ENCODE peak calls at places on chromosome 13, in four cellular contexts. One of them, this sample, is unnamed.

GRCh38 chr13:47858042-47858677 is 142.9 kb downstream of the SUCLA2 start:
- DNase-seq in AG09309: no peak
- DNase-seq in choroid plexus epithelial cell: no peak
- DNase-seq in cardiac muscle cell: no peak
- DNase-seq in this sample: no peak

GRCh38 chr13:48954086-48954485 is 21.6 kb upstream of the FNDC3A start:
- DNase-seq in choroid plexus epithelial cell: peak; percentile 57
- DNase-seq in AG09309: no peak
- DNase-seq in cardiac muscle cell: no peak
- DNase-seq in this sample: no peak

GRCh38 chr13:56187331-56187730 is 953.4 kb upstream of the PRR20A start:
- DNase-seq in cardiac muscle cell: no peak
- DNase-seq in choroid plexus epithelial cell: no peak
- DNase-seq in AG09309: no peak
- DNase-seq in this sample: no peak

GRCh38 chr13:28336193-28336657 is 158.7 kb downstream of the FLT1 start:
- DNase-seq in cardiac muscle cell: no peak
- DNase-seq in choroid plexus epithelial cell: no peak
- DNase-seq in AG09309: no peak
- DNase-seq in this sample: peak; percentile 39

GRCh38 chr13:52737900-52738299 is 1.7 kb downstream of the CNMD start:
- DNase-seq in AG09309: no peak
- DNase-seq in cardiac muscle cell: no peak
- DNase-seq in choroid plexus epithelial cell: no peak
- DNase-seq in this sample: no peak

GRCh38 chr13:110319774-110320509 is 12.9 kb downstream of the COL4A2 start:
- DNase-seq in cardiac muscle cell: no peak
- DNase-seq in AG09309: no peak
- DNase-seq in choroid plexus epithelial cell: peak; percentile 80
- DNase-seq in this sample: peak; percentile 33

GRCh38 chr13:52371736-52372247 is 34.2 kb downstream of the THSD1 start:
- DNase-seq in AG09309: no peak
- DNase-seq in cardiac muscle cell: no peak
- DNase-seq in choroid plexus epithelial cell: peak; percentile 29
- DNase-seq in this sample: no peak

GRCh38 chr13:43865892-43866291 is 13.6 kb downstream of the CCDC122 start:
- DNase-seq in cardiac muscle cell: no peak
- DNase-seq in AG09309: peak; percentile 63
- DNase-seq in choroid plexus epithelial cell: peak; percentile 36
- DNase-seq in this sample: no peak

GRCh38 chr13:104414771-104415170 is 1348.6 kb upstream of the SLC10A2 start:
- DNase-seq in AG09309: no peak
- DNase-seq in choroid plexus epithelial cell: peak; percentile 6
- DNase-seq in cardiac muscle cell: no peak
- DNase-seq in this sample: no peak

GRCh38 chr13:48600374-48601364 is 53.1 kb upstream of the CYSLTR2 start:
- DNase-seq in cardiac muscle cell: no peak
- DNase-seq in AG09309: no peak
- DNase-seq in choroid plexus epithelial cell: peak; percentile 91
- DNase-seq in this sample: no peak

GRCh38 chr13:65417953-65418352 is 1812.2 kb downstream of the PCDH9 start:
- DNase-seq in choroid plexus epithelial cell: peak; percentile 25
- DNase-seq in AG09309: no peak
- DNase-seq in cardiac muscle cell: no peak
- DNase-seq in this sample: no peak

GRCh38 chr13:26957163-26957562 is 196.6 kb upstream of the GPR12 start:
- DNase-seq in choroid plexus epithelial cell: no peak
- DNase-seq in cardiac muscle cell: no peak
- DNase-seq in AG09309: no peak
- DNase-seq in this sample: no peak

GRCh38 chr13:103539265-103539664 is 473.0 kb upstream of the SLC10A2 start:
- DNase-seq in AG09309: no peak
- DNase-seq in cardiac muscle cell: peak; percentile 75
- DNase-seq in choroid plexus epithelial cell: no peak
- DNase-seq in this sample: peak; percentile 5

GRCh38 chr13:25064396-25064795 is 31.5 kb upstream of the PABPC3 start:
- DNase-seq in AG09309: no peak
- DNase-seq in choroid plexus epithelial cell: no peak
- DNase-seq in cardiac muscle cell: no peak
- DNase-seq in this sample: no peak

GRCh38 chr13:88704600-88705275 is 1033.6 kb downstream of the SLITRK5 start:
- DNase-seq in AG09309: no peak
- DNase-seq in cardiac muscle cell: peak; percentile 4
- DNase-seq in choroid plexus epithelial cell: no peak
- DNase-seq in this sample: no peak

GRCh38 chr13:85254641-85255040 is 544.6 kb downstream of the SLITRK6 start:
- DNase-seq in choroid plexus epithelial cell: no peak
- DNase-seq in AG09309: no peak
- DNase-seq in cardiac muscle cell: no peak
- DNase-seq in this sample: no peak

GRCh38 chr13:37011002-37011401 is 10.4 kb downstream of the EXOSC8 start:
- DNase-seq in choroid plexus epithelial cell: no peak
- DNase-seq in AG09309: no peak
- DNase-seq in cardiac muscle cell: no peak
- DNase-seq in this sample: no peak

GRCh38 chr13:97043302-97043701 is 49.0 kb upstream of the OXGR1 start:
- DNase-seq in choroid plexus epithelial cell: peak; percentile 97
- DNase-seq in cardiac muscle cell: no peak
- DNase-seq in AG09309: peak; percentile 14
- DNase-seq in this sample: no peak

GRCh38 chr13:99290890-99291289 is 16.3 kb downstream of the GPR183 start:
- DNase-seq in cardiac muscle cell: no peak
- DNase-seq in AG09309: no peak
- DNase-seq in choroid plexus epithelial cell: no peak
- DNase-seq in this sample: no peak

GRCh38 chr13:74246398-74246975 is 112.3 kb upstream of the KLF12 start:
- DNase-seq in choroid plexus epithelial cell: peak; percentile 71
- DNase-seq in AG09309: no peak
- DNase-seq in cardiac muscle cell: no peak
- DNase-seq in this sample: no peak

GRCh38 chr13:88144580-88144979 is 473.4 kb downstream of the SLITRK5 start:
- DNase-seq in choroid plexus epithelial cell: no peak
- DNase-seq in AG09309: no peak
- DNase-seq in cardiac muscle cell: no peak
- DNase-seq in this sample: no peak

GRCh38 chr13:110779046-110779445 is 65.5 kb downstream of the ING1 start:
- DNase-seq in choroid plexus epithelial cell: peak; percentile 26
- DNase-seq in cardiac muscle cell: no peak
- DNase-seq in AG09309: no peak
- DNase-seq in this sample: no peak

GRCh38 chr13:107284168-107284567 is 716.2 kb upstream of the ARGLU1 start:
- DNase-seq in choroid plexus epithelial cell: peak; percentile 41
- DNase-seq in cardiac muscle cell: no peak
- DNase-seq in AG09309: no peak
- DNase-seq in this sample: no peak

GRCh38 chr13:19782049-19782726 is 557 bp downstream of the PSPC1 start:
- DNase-seq in cardiac muscle cell: peak; percentile 62
- DNase-seq in choroid plexus epithelial cell: peak; percentile 67
- DNase-seq in AG09309: peak; percentile 5
- DNase-seq in this sample: peak; percentile 61

GRCh38 chr13:26482451-26483197 is 74.9 kb upstream of the WASF3 start:
- DNase-seq in AG09309: peak; percentile 13
- DNase-seq in cardiac muscle cell: peak; percentile 68
- DNase-seq in choroid plexus epithelial cell: peak; percentile 87
- DNase-seq in this sample: peak; percentile 71

GRCh38 chr13:88761145-88761544 is 1090.0 kb downstream of the SLITRK5 start:
- DNase-seq in cardiac muscle cell: no peak
- DNase-seq in choroid plexus epithelial cell: no peak
- DNase-seq in AG09309: no peak
- DNase-seq in this sample: no peak

GRCh38 chr13:107824636-107825035 is 390.7 kb downstream of the LIG4 start:
- DNase-seq in choroid plexus epithelial cell: no peak
- DNase-seq in cardiac muscle cell: no peak
- DNase-seq in AG09309: no peak
- DNase-seq in this sample: no peak

GRCh38 chr13:102091231-102091630 is 310.6 kb downstream of the FGF14 start:
- DNase-seq in cardiac muscle cell: peak; percentile 1
- DNase-seq in choroid plexus epithelial cell: peak; percentile 56
- DNase-seq in AG09309: no peak
- DNase-seq in this sample: peak; percentile 10

DNA sequence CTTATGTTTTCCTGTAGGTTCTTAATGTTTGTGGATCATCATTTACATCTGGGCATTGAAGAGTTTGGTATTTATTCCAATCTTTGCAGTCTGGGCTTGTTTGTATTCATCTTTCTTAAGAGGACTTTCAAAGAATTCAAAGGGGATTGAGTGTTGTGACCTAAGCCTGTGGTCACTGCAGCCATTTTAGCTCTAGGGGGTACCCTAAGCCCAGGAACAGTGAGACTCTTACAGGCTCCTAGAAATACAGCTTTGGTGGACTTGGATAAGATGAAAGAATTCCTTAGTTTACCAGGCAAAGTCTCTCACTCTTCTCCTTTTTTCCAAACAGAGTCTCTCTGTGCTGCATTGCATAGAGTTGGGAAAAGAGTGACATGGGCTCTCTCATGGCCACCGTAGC is 2539.0 kb upstream of the PCDH20 start:
- DNase-seq in cardiac muscle cell: no peak
- DNase-seq in AG09309: no peak
- DNase-seq in choroid plexus epithelial cell: no peak
- DNase-seq in this sample: no peak
- TF ChIP-seq CTCF in cardiac muscle cell: no peak
- TF ChIP-seq CTCF in AG09309: no peak
- TF ChIP-seq CTCF in choroid plexus epithelial cell: no peak
- TF ChIP-seq CTCF in this sample: no peak

GRCh38 chr13:42836930-42837329 is 55.5 kb downstream of the FAM216B start:
- DNase-seq in cardiac muscle cell: peak; percentile 40
- DNase-seq in AG09309: no peak
- DNase-seq in choroid plexus epithelial cell: peak; percentile 91
- DNase-seq in this sample: no peak
- TF ChIP-seq CTCF in cardiac muscle cell: peak; percentile 57
- TF ChIP-seq CTCF in AG09309: peak; percentile 55
- TF ChIP-seq CTCF in choroid plexus epithelial cell: peak; percentile 75
- TF ChIP-seq CTCF in this sample: no peak

DNA sequence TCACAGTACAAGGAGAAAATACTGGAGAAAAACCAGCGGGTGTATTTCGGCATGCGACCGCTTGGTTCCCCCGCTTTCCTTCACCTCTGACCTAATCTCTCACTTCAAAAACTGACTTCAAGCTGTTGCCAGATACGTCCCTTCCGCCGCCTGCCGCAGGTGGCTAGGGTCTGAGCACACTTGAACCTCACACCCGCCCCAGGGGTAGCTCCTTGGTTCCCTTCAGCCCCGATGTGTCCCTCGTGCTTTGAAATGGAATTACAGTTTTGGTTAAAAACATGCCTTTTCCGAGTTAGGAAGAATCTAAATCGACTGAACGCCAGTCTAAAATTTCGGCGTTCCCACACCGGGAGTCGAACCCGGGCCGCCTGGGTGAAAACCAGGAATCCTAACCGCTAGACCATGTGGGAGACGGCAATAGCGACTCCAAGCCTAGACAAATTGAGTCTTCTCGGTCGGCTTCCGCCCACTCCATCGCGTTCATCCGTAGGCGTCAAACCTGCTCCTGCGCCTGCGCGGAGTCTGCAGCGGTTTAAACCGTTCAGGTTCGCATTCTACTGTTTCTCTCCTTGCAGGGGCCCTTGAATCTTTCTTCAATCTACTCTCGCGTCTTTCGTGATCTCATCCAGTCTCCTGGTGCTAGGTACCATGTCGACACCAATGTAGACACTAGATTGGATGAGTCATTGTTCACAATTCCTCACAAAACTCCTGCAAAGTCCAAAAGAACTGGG is 71.5 kb downstream of the NUFIP1 start:
- DNase-seq in AG09309: peak; percentile 87
- DNase-seq in choroid plexus epithelial cell: peak; percentile 98
- DNase-seq in cardiac muscle cell: peak; percentile 97
- DNase-seq in this sample: peak; percentile 94
- TF ChIP-seq CTCF in AG09309: peak; percentile 43
- TF ChIP-seq CTCF in choroid plexus epithelial cell: peak; percentile 52
- TF ChIP-seq CTCF in cardiac muscle cell: peak; percentile 48
- TF ChIP-seq CTCF in this sample: peak; percentile 18

GRCh38 chr13:32781906-32782305 is 195.7 kb downstream of the PDS5B start:
- DNase-seq in cardiac muscle cell: no peak
- DNase-seq in AG09309: no peak
- DNase-seq in choroid plexus epithelial cell: no peak
- DNase-seq in this sample: no peak

GRCh38 chr13:32783067-32783466 is 196.8 kb downstream of the PDS5B start:
- DNase-seq in cardiac muscle cell: no peak
- DNase-seq in AG09309: peak; percentile 3
- DNase-seq in choroid plexus epithelial cell: peak; percentile 46
- DNase-seq in this sample: no peak

GRCh38 chr13:32779119-32779518 is 192.9 kb downstream of the PDS5B start:
- DNase-seq in cardiac muscle cell: no peak
- DNase-seq in AG09309: no peak
- DNase-seq in choroid plexus epithelial cell: no peak
- DNase-seq in this sample: no peak
- TF ChIP-seq CTCF in cardiac muscle cell: no peak
- TF ChIP-seq CTCF in AG09309: no peak
- TF ChIP-seq CTCF in choroid plexus epithelial cell: no peak
- TF ChIP-seq CTCF in this sample: no peak

GRCh38 chr13:113758651-113759524 is at the start of gene TMEM255B:
- DNase-seq in cardiac muscle cell: peak; percentile 88
- DNase-seq in AG09309: no peak
- DNase-seq in choroid plexus epithelial cell: peak; percentile 56
- DNase-seq in this sample: peak; percentile 91
- TF ChIP-seq CTCF in cardiac muscle cell: no peak
- TF ChIP-seq CTCF in AG09309: no peak
- TF ChIP-seq CTCF in choroid plexus epithelial cell: no peak
- TF ChIP-seq CTCF in this sample: no peak

GRCh38 chr13:113245858-113246791 is 36.7 kb downstream of the CUL4A start:
- DNase-seq in AG09309: no peak
- DNase-seq in choroid plexus epithelial cell: no peak
- DNase-seq in cardiac muscle cell: no peak
- DNase-seq in this sample: peak; percentile 18
- TF ChIP-seq CTCF in AG09309: peak; percentile 32
- TF ChIP-seq CTCF in choroid plexus epithelial cell: peak; percentile 54
- TF ChIP-seq CTCF in cardiac muscle cell: peak; percentile 36
- TF ChIP-seq CTCF in this sample: no peak

DNA sequence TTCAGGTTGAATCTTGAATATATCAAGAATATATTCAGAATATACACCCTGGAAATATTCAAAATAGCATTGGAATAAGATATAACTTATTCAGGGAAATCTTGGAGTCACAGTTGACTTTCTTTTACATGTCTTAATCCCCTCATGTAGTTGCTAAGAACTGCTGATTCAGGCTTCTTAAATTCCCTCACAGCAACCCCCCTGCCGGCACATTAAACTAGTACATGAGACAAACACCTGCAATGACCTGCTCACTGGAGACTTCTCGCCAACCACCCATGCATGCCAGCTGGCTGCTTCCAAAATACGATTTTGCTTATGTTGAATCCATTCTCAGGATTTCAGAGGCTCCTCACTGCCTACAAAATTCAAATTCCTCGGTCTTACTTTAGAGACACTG is 997.1 kb downstream of the EFNB2 start:
- DNase-seq in cardiac muscle cell: no peak
- DNase-seq in choroid plexus epithelial cell: no peak
- DNase-seq in AG09309: no peak
- DNase-seq in this sample: no peak
- TF ChIP-seq CTCF in cardiac muscle cell: no peak
- TF ChIP-seq CTCF in choroid plexus epithelial cell: no peak
- TF ChIP-seq CTCF in AG09309: no peak
- TF ChIP-seq CTCF in this sample: no peak